ENCODE peak calls at places on chromosomes 16 and 17, in five cellular contexts. V is stomach, D is breast epithelium, E is tibial nerve, U is IMR-90. N is an unnamed sample.

GRCh38 chr17:17468217-17469010 is 8.4 kb upstream of the MED9 start:
- DNase-seq in V (no peak), D (no peak), E (no peak), U (no peak), N (no peak)

GRCh38 chr17:7650509-7651096 is at the start of gene ATP1B2:
- DNase-seq in V (peak), D (peak), E (peak), U (no peak), N (no peak)

GRCh38 chr17:81940538-81941483 is 3.7 kb upstream of the PYCR1 start:
- DNase-seq in V (no peak), D (no peak), E (no peak), U (no peak), N (no peak)

GRCh38 chr17:45430738-45431530 is 1.7 kb downstream of the ARHGAP27 start:
- DNase-seq in V (peak), D (peak), E (no peak), U (no peak), N (no peak)

GRCh38 chr17:73497721-73498120 is 146.5 kb downstream of the SDK2 start:
- DNase-seq in V (no peak), D (no peak), E (no peak), U (no peak), N (no peak)

GRCh38 chr17:3603870-3604259 is 5.3 kb downstream of the TRPV1 start:
- DNase-seq in V (no peak), D (no peak), E (no peak), U (no peak), N (no peak)

GRCh38 chr16:10976663-10977062 is 32.3 kb downstream of the CLEC16A start:
- DNase-seq in V (no peak), D (no peak), E (no peak), U (no peak), N (no peak)

GRCh38 chr16:12766853-12767252 is 36.8 kb downstream of the CPPED1 start:
- DNase-seq in V (no peak), D (no peak), E (no peak), U (no peak), N (no peak)

GRCh38 chr17:19546289-19547065 is 12.8 kb downstream of the SLC47A1 start:
- DNase-seq in V (peak), D (no peak), E (no peak), U (no peak), N (no peak)

GRCh38 chr17:38958326-38958725 is 8.9 kb downstream of the FBXO47 start:
- DNase-seq in V (no peak), D (no peak), E (no peak), U (peak), N (no peak)

GRCh38 chr17:76266244-76266938 is 1.2 kb downstream of the UBALD2 start:
- DNase-seq in V (no peak), D (no peak), E (no peak), U (peak), N (no peak)

GRCh38 chr17:79618383-79619067 is 7.7 kb upstream of the RBFOX3 start:
- DNase-seq in V (no peak), D (peak), E (no peak), U (no peak), N (no peak)

GRCh38 chr16:84195201-84196093 is 4.5 kb downstream of the ADAD2 start:
- DNase-seq in V (no peak), D (no peak), E (no peak), U (no peak), N (no peak)

GRCh38 chr16:65757064-65757463 is 609.4 kb upstream of the CDH5 start:
- DNase-seq in V (no peak), D (no peak), E (peak), U (peak), N (no peak)

GRCh38 chr16:56589141-56590039 is at the start of gene MT3:
- DNase-seq in V (no peak), D (no peak), E (no peak), U (no peak), N (no peak)

GRCh38 chr17:78029697-78030096 is 71.2 kb downstream of the TNRC6C start:
- DNase-seq in V (no peak), D (no peak), E (no peak), U (no peak), N (no peak)

GRCh38 chr17:19686400-19687090 is 29.8 kb downstream of the SLC47A2 start:
- DNase-seq in V (no peak), D (no peak), E (no peak), U (no peak), N (no peak)

GRCh38 chr16:81442220-81442908 is 2.2 kb upstream of the CMIP start:
- DNase-seq in V (no peak), D (no peak), E (no peak), U (no peak), N (no peak)

GRCh38 chr17:4136373-4136772 is 6.5 kb downstream of the ZZEF1 start:
- DNase-seq in V (peak), D (no peak), E (no peak), U (peak), N (no peak)

GRCh38 chr17:51097708-51098446 is 22.8 kb downstream of the SPAG9 start:
- DNase-seq in V (no peak), D (no peak), E (no peak), U (no peak), N (no peak)

GRCh38 chr16:28105954-28106353 is 42.4 kb upstream of the GSG1L start:
- DNase-seq in V (no peak), D (no peak), E (no peak), U (no peak), N (no peak)

GRCh38 chr16:57538235-57538711 is 1.9 kb upstream of the CCDC102A start:
- DNase-seq in V (peak), D (peak), E (no peak), U (no peak), N (no peak)

GRCh38 chr17:56309897-56310296 is 156.6 kb downstream of the ANKFN1 start:
- DNase-seq in V (no peak), D (no peak), E (no peak), U (peak), N (no peak)

GRCh38 chr17:5184284-5184683 is 7.4 kb downstream of the ZNF594 start:
- DNase-seq in V (no peak), D (no peak), E (no peak), U (no peak), N (no peak)

GRCh38 chr17:29154516-29155234 is 25.5 kb downstream of the MYO18A start:
- DNase-seq in V (peak), D (peak), E (no peak), U (no peak), N (no peak)

GRCh38 chr16:68070249-68070725 is 14.9 kb upstream of the NFATC3 start:
- DNase-seq in V (no peak), D (no peak), E (no peak), U (no peak), N (no peak)

GRCh38 chr17:17845046-17845775 is 8.4 kb upstream of the SREBF1 start:
- DNase-seq in V (no peak), D (no peak), E (no peak), U (no peak), N (no peak)

DNA sequence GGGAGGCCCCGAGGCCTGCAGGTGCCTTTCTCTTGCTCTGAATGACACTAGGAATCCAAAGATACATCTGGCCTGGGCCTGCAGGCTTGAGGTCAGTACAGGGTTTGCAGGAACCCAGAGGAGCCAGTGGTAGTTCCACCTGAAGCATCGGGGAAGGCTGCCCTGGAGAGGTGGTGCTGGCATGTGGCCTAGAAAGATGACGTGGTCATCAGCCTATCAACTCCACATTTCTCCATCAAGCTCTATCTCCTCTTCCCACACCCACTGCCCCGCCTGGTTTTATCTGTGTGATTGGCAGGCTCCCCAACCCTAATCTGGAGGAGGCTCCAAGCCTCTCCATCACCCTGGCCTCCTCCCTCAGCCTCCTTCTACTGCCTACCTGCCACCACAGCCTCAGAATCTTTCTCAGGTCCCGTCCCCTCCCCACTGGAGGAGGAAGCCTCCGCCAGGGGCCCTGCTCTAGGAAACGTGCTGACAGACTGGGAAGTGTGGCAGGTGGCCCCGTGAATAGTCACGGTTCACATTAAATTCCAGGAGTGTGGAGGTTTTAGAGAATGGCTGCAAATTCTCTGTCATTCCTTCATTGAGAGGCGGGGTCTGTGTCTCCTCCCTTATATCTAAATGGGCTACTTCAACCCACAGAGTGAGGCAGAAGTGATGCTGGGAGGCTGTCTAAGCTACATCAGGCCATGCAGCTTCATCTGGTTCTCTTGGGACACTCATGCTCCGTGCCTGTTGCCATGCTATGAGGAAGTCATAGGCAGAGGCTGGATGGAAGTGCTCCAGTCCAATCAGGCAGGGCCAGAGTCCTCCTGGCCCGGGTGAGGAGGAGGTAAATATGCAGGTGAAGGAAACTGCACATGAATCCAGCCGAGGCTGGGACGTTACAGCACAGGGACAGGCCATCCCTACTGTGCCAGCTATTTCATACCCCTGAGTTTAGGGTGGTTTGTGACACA is 11.4 kb upstream of the MAP2K3 start:
- DNase-seq in V (peak), D (no peak), E (no peak), U (no peak), N (no peak)
- TF ChIP-seq POLR2A in V (no peak), D (no peak), E (no peak), U (no peak), N (no peak)

GRCh38 chr16:88537864-88538263 is 32.3 kb upstream of the ZC3H18 start:
- DNase-seq in V (no peak), D (no peak), E (no peak), U (no peak), N (no peak)
- TF ChIP-seq POLR2A in V (no peak), D (no peak), E (no peak), U (no peak), N (no peak)

GRCh38 chr17:66711936-66712335 is 123.0 kb upstream of the CACNG5 start:
- DNase-seq in V (peak), D (no peak), E (peak), U (no peak), N (no peak)
- TF ChIP-seq POLR2A in V (no peak), D (no peak), E (no peak), U (no peak), N (no peak)

GRCh38 chr16:85578599-85578948 is 34.5 kb upstream of the GSE1 start:
- DNase-seq in V (no peak), D (no peak), E (no peak), U (no peak), N (no peak)
- TF ChIP-seq POLR2A in V (no peak), D (no peak), E (no peak), U (no peak), N (no peak)